ENCODE peak calls at places on chromosomes 12 and 14, in six cellular contexts. K is fibroblast of lung; U is CD8-positive, alpha-beta T cell; I is cardiac fibroblast; D is stomach; O is astrocyte of the spinal cord. T is an unnamed sample.

GRCh38 chr14:98580131-98580678 is 691.8 kb downstream of the BCL11B start:
- DNase-seq in K (peak; percentile 23), U (peak; percentile 7), I (no peak), D (no peak), O (peak; percentile 0), T (no peak)

GRCh38 chr12:115983226-115983798 is 294.2 kb downstream of the MED13L start:
- DNase-seq in K (no peak), U (no peak), I (peak; percentile 22), D (no peak), O (no peak), T (no peak)

GRCh38 chr12:130708648-130709047 is 7.5 kb downstream of the RIMBP2 start:
- DNase-seq in K (no peak), U (no peak), I (no peak), D (peak; percentile 18), O (no peak), T (no peak)

GRCh38 chr12:100789146-100789545 is 5.4 kb upstream of the ANO4 start:
- DNase-seq in K (peak; percentile 70), U (no peak), I (peak; percentile 51), D (no peak), O (peak; percentile 50), T (no peak)

GRCh38 chr12:13609874-13610273 is 371.5 kb downstream of the GRIN2B start:
- DNase-seq in K (no peak), U (no peak), I (no peak), D (no peak), O (no peak), T (no peak)

GRCh38 chr14:23061995-23062394 is 4.7 kb upstream of the CDH24 start:
- DNase-seq in K (peak; percentile 94), U (no peak), I (peak; percentile 95), D (peak; percentile 61), O (peak; percentile 97), T (no peak)

GRCh38 chr12:52006726-52007157 is at the start of gene TAMALIN:
- DNase-seq in K (peak; percentile 53), U (peak; percentile 86), I (peak; percentile 47), D (peak; percentile 70), O (peak; percentile 47), T (peak; percentile 70)

GRCh38 chr12:75722714-75723200 is 211.3 kb upstream of the KRR1 start:
- DNase-seq in K (peak; percentile 95), U (peak; percentile 8), I (peak; percentile 97), D (no peak), O (peak; percentile 95), T (no peak)

GRCh38 chr12:102728506-102729242 is 188.4 kb downstream of the PAH start:
- DNase-seq in K (no peak), U (no peak), I (no peak), D (no peak), O (no peak), T (no peak)

GRCh38 chr12:7431993-7432685 is 11.8 kb downstream of the CD163L1 start:
- DNase-seq in K (no peak), U (no peak), I (peak; percentile 43), D (no peak), O (no peak), T (no peak)

GRCh38 chr12:121062391-121063045 is 23.5 kb upstream of the OASL start:
- DNase-seq in K (no peak), U (no peak), I (no peak), D (no peak), O (no peak), T (peak; percentile 15)

GRCh38 chr14:77126461-77126990 is 15.1 kb downstream of the ZDHHC22 start:
- DNase-seq in K (no peak), U (no peak), I (no peak), D (no peak), O (no peak), T (no peak)

GRCh38 chr14:77126074-77126325 is 15.6 kb downstream of the ZDHHC22 start:
- DNase-seq in K (no peak), U (no peak), I (no peak), D (no peak), O (no peak), T (no peak)

GRCh38 chr14:77124345-77125274 is 17.0 kb downstream of the ZDHHC22 start:
- DNase-seq in K (peak; percentile 17), U (peak; percentile 73), I (peak; percentile 38), D (peak; percentile 72), O (peak; percentile 30), T (no peak)

GRCh38 chr14:77123381-77124344 is 17.9 kb downstream of the ZDHHC22 start:
- DNase-seq in K (no peak), U (no peak), I (no peak), D (peak; percentile 96), O (no peak), T (peak; percentile 85)

GRCh38 chr14:77125275-77126073 is 16.1 kb downstream of the ZDHHC22 start:
- DNase-seq in K (no peak), U (no peak), I (no peak), D (no peak), O (no peak), T (no peak)
- H3K4me3 ChIP-seq in K (no peak overlapping the region), U (peak overlapping the region; percentile 63), I (peak overlapping the region; percentile 24), D (peak overlapping the region; percentile 58), O (no peak overlapping the region), T (peak overlapping the region; percentile 51)

DNA sequence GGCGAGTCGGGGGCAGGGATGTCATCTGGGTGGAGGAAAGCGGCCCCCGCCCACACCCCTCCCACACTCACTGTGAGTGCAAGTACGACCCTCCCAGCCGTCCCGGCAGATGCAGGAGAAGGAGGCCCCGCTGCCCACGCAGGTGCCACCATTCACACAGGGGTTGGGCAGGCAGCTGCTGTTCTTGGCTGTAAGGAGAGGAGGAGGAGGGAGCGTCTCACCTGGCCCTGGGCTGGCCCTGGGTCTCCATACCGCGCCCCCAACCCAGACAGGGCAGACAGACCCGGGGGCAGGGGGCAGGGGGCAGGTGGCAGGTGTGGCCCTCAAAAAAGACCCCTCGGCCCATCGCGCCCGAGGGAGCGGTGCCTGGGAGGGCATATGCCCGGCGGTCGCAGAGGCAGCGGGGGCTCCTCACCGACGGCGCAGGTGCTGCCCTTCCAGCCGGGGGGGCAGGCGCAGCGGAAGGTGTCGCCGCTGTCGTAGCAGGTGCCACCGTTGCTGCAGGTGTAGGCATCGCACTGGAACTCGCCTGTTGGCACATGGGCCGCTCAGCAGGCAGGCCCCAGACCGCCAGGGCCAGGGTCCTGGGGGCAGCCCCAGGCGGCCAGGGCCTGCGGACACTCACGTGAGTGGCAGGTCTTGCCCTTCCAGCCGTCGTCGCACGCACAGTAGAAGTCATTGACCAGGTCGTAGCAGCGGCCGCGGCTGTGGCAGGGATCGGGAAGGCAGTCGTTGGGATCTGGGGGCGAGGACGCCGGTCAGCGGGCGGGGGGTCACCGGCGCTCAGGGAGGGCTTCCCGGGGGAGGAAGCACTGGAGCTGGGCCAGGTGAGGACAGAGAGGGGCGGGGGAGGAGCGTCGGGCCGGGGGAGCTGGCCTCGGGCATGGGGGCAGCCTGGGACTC is 20.6 kb downstream of the JAG2 start:
- DNase-seq in K (no peak), U (no peak), I (no peak), D (no peak), O (no peak), T (peak; percentile 53)
- H3K4me3 ChIP-seq in K (no peak overlapping the region), U (no peak overlapping the region), I (no peak overlapping the region), D (no peak overlapping the region), O (no peak overlapping the region), T (no peak overlapping the region)

GRCh38 chr14:41609704-41610183 is 3.1 kb downstream of the LRFN5 start:
- DNase-seq in K (peak; percentile 48), U (no peak), I (peak; percentile 7), D (no peak), O (peak; percentile 70), T (no peak)
- H3K4me3 ChIP-seq in K (peak overlapping the region; percentile 59), U (no peak overlapping the region), I (no peak overlapping the region), D (peak overlapping the region; percentile 34), O (peak overlapping the region; percentile 52), T (no peak overlapping the region)

DNA sequence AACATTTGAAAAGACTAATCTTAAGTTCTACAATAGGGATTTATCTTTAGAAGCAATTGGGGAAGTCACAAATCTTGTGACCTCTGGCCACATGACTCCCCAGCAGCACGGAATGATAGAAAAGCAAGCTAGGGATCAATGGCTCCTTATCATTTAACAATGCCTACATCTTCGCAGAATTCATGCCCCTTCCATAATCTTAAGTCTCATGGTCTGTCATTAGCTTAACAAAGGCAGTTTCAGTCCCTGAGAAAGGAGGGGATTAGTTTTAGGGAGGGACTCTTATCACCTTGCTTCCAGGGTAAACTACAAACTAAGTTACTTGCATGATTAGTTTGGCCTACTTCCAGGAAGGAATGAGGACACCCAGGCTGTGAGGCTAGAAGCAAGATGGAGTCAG is 486.0 kb downstream of the RMST start:
- DNase-seq in K (no peak), U (no peak), I (no peak), D (no peak), O (no peak), T (no peak)
- H3K4me3 ChIP-seq in K (no peak overlapping the region), U (no peak overlapping the region), I (no peak overlapping the region), D (no peak overlapping the region), O (no peak overlapping the region), T (no peak overlapping the region)

GRCh38 chr12:5429741-5430557 is 2.0 kb upstream of the NTF3 start:
- DNase-seq in K (no peak), U (no peak), I (no peak), D (no peak), O (no peak), T (no peak)
- H3K4me3 ChIP-seq in K (peak overlapping the region; percentile 79), U (no peak overlapping the region), I (no peak overlapping the region), D (no peak overlapping the region), O (no peak overlapping the region), T (no peak overlapping the region)

T was measured in right lobe of liver.